ENCODE peak calls at places on chromosomes 5 and 9, in eight cellular contexts. L is tibial artery, U is ovary, X is esophagus muscularis mucosa, O is thyroid gland, V is coronary artery, D is colonic mucosa, B is GM23338. S is an unnamed sample.

GRCh38 chr9:129351642-129352151 is 173.6 kb upstream of the IER5L start:
- DNase-seq in D (no peak), V (no peak), B (peak; percentile 73), L (no peak), X (no peak), U (no peak), O (no peak), S (no peak)

GRCh38 chr5:174840435-174840834 is 116.1 kb downstream of the MSX2 start:
- DNase-seq in X (no peak), U (no peak), B (no peak), V (no peak), L (no peak), D (no peak), O (no peak), S (no peak)

GRCh38 chr5:68465133-68465532 is 249.6 kb downstream of the PIK3R1 start:
- DNase-seq in O (no peak), X (no peak), V (no peak), L (no peak), D (no peak), B (no peak), U (no peak), S (no peak)

GRCh38 chr5:108295588-108296368 is 86.1 kb downstream of the FBXL17 start:
- DNase-seq in D (no peak), U (no peak), X (no peak), L (no peak), B (no peak), O (no peak), V (no peak), S (no peak)

GRCh38 chr9:81548911-81549310 is 140.4 kb downstream of the TLE1 start:
- DNase-seq in V (no peak), B (no peak), U (no peak), O (no peak), X (no peak), L (no peak), D (no peak), S (no peak)

GRCh38 chr5:431001-431710 is 11.8 kb upstream of the EXOC3 start:
- DNase-seq in V (peak; percentile 71), D (peak; percentile 51), O (no peak), L (no peak), B (peak; percentile 77), U (peak; percentile 57), X (no peak), S (no peak)

GRCh38 chr9:27564685-27565084 is 8.6 kb downstream of the C9orf72 start:
- DNase-seq in U (no peak), V (no peak), D (no peak), L (no peak), B (no peak), O (no peak), X (no peak), S (no peak)

GRCh38 chr9:126788046-126788445 is 16.8 kb upstream of the ZBTB43 start:
- DNase-seq in B (no peak), L (no peak), U (no peak), O (no peak), V (no peak), X (no peak), D (no peak), S (no peak)

GRCh38 chr9:26675055-26675454 is 217.5 kb downstream of the CAAP1 start:
- DNase-seq in L (no peak), U (no peak), D (no peak), V (no peak), X (no peak), B (no peak), O (no peak), S (no peak)

GRCh38 chr5:152097128-152097527 is 172.5 kb upstream of the GLRA1 start:
- DNase-seq in D (no peak), O (no peak), V (no peak), L (no peak), B (no peak), X (no peak), U (no peak), S (no peak)

GRCh38 chr5:161847447-161847846 is 473 bp upstream of the GABRA1 start:
- DNase-seq in V (no peak), L (no peak), X (no peak), B (peak; percentile 46), O (no peak), U (no peak), D (no peak), S (no peak)

GRCh38 chr5:24067208-24067607 is 559.8 kb downstream of the PRDM9 start:
- DNase-seq in B (no peak), L (no peak), X (no peak), O (no peak), U (no peak), D (no peak), V (no peak), S (no peak)

GRCh38 chr9:125302241-125302640 is 40.6 kb downstream of the GAPVD1 start:
- DNase-seq in L (no peak), U (no peak), V (no peak), D (no peak), X (no peak), O (no peak), B (no peak), S (no peak)

GRCh38 chr9:120730661-120731514 is 16.6 kb upstream of the MEGF9 start:
- DNase-seq in V (peak; percentile 78), X (no peak), L (peak; percentile 64), O (peak; percentile 96), D (no peak), U (no peak), B (peak; percentile 44), S (no peak)

GRCh38 chr9:81526587-81526986 is 162.8 kb downstream of the TLE1 start:
- DNase-seq in B (no peak), D (no peak), O (no peak), V (no peak), L (no peak), X (no peak), U (no peak), S (no peak)

GRCh38 chr5:141873933-141874261 is 4.3 kb downstream of the PCDH1 start:
- DNase-seq in V (no peak), D (no peak), B (no peak), U (peak; percentile 7), X (no peak), L (no peak), O (no peak), S (no peak)

GRCh38 chr5:115767424-115767823 is 49.0 kb downstream of the CDO1 start:
- DNase-seq in L (no peak), V (no peak), B (no peak), U (no peak), D (no peak), O (no peak), X (no peak), S (no peak)

GRCh38 chr5:133785182-133785581 is 172.8 kb upstream of the FSTL4 start:
- DNase-seq in O (no peak), X (no peak), U (no peak), V (no peak), L (no peak), D (no peak), B (peak; percentile 72), S (no peak)

GRCh38 chr5:127320032-127320945 is 29.7 kb downstream of the MEGF10 start:
- DNase-seq in O (no peak), V (no peak), L (no peak), X (no peak), B (peak; percentile 38), D (no peak), U (no peak), S (no peak)

GRCh38 chr5:88518131-88519016 is 249.7 kb upstream of the TMEM161B start:
- DNase-seq in U (no peak), D (no peak), V (no peak), L (no peak), O (no peak), B (no peak), X (no peak), S (no peak)

GRCh38 chr5:130541617-130542221 is 623.3 kb downstream of the HINT1 start:
- DNase-seq in O (no peak), D (no peak), U (no peak), X (no peak), V (no peak), B (no peak), L (no peak), S (no peak)

GRCh38 chr5:156051972-156052371 is 275.0 kb upstream of the SGCD start:
- DNase-seq in O (peak; percentile 19), B (peak; percentile 17), D (no peak), X (no peak), U (no peak), L (no peak), V (no peak), S (no peak)

GRCh38 chr5:73596705-73597328 is 29.2 kb upstream of the ARHGEF28 start:
- DNase-seq in U (no peak), X (no peak), D (peak; percentile 53), B (peak; percentile 88), L (no peak), O (peak; percentile 10), V (no peak), S (no peak)

GRCh38 chr5:121968910-121969607 is 7.3 kb downstream of the SRFBP1 start:
- DNase-seq in O (no peak), X (no peak), U (no peak), L (no peak), D (no peak), V (no peak), B (no peak), S (no peak)
- H3K4me3 ChIP-seq in O (no peak overlapping the region), X (no peak overlapping the region), U (no peak overlapping the region), L (no peak overlapping the region), D (no peak overlapping the region), V (no peak overlapping the region), B (no peak overlapping the region), S (no peak overlapping the region)

GRCh38 chr9:110514861-110515260 is 64.7 kb downstream of the SVEP1 start:
- DNase-seq in D (no peak), X (no peak), L (no peak), U (no peak), V (no peak), O (no peak), B (no peak), S (no peak)

GRCh38 chr9:110509787-110510186 is 69.8 kb downstream of the SVEP1 start:
- DNase-seq in D (no peak), V (no peak), U (no peak), X (no peak), L (no peak), O (no peak), B (no peak), S (no peak)
- H3K27ac ChIP-seq in D (no peak overlapping the region), V (no peak overlapping the region), U (no peak overlapping the region), X (no peak overlapping the region), L (no peak overlapping the region), O (no peak overlapping the region), B (no peak overlapping the region), S (no peak overlapping the region)

DNA sequence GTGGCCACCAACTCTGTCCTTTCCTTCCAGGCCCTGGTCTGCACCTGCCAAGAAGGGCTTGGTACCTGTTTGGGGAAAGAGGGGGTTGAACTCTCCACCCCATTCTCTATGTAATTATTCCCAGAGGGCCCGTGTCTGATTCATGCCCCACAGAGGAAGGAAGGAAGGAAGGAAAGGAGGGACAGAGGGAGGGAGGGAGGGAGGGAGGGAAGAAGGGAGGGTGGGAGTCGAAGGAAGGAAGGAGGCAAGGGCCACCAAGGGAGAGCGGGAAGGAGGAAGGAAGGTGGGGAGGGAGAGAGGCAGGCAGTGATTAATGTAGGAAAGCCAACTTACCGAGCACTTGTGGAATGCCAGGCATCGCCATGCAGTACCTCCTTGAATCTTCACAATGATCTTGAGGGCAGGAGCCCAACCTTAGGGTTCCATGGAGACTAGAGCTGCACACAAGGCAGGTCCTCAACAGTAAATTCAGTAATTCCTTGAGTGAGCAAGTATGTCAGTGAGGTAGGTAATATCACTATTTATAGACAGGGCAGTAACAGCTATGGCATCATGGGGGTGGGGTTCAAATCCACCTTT is 75.8 kb downstream of the FGF18 start:
- DNase-seq in D (no peak), U (no peak), O (no peak), X (no peak), L (no peak), B (peak; percentile 27), V (no peak), S (no peak)
- H3K4me3 ChIP-seq in D (no peak overlapping the region), U (no peak overlapping the region), O (no peak overlapping the region), X (no peak overlapping the region), L (no peak overlapping the region), B (peak overlapping the region; percentile 6), V (no peak overlapping the region), S (no peak overlapping the region)

GRCh38 chr5:147098233-147098790 is 136.5 kb upstream of the STK32A start:
- DNase-seq in U (no peak), O (peak; percentile 64), D (peak; percentile 31), V (no peak), X (no peak), B (peak; percentile 91), L (no peak), S (no peak)
- H3K27ac ChIP-seq in U (no peak overlapping the region), O (peak overlapping the region; percentile 75), D (no peak overlapping the region), V (no peak overlapping the region), X (no peak overlapping the region), B (no peak overlapping the region), L (no peak overlapping the region), S (no peak overlapping the region)

S was measured in effector memory CD4-positive, alpha-beta T cell.